ENCODE peak calls at places on chromosome 9, in six cellular contexts. One of them, this sample, is unnamed.

GRCh38 chr9:34457266-34458012 is 931 bp downstream of the FAM219A start:
- DNase-seq in NCI-H748 treated with DMSO at 0.1 percent for 48 hours: peak; percentile 50
- DNase-seq in activated effector memory CD4-positive, alpha-beta T cell treated with Interleukin-2 at 50 U/mL for 16 hours: no peak
- DNase-seq in GM06990: peak; percentile 9
- DNase-seq in NCI-H345: peak; percentile 46
- DNase-seq in adrenal gland: peak; percentile 81
- DNase-seq in this sample: no peak

GRCh38 chr9:108688051-108688450 is 167.7 kb downstream of the ACTL7B start:
- DNase-seq in NCI-H748 treated with DMSO at 0.1 percent for 48 hours: no peak
- DNase-seq in activated effector memory CD4-positive, alpha-beta T cell treated with Interleukin-2 at 50 U/mL for 16 hours: no peak
- DNase-seq in GM06990: no peak
- DNase-seq in NCI-H345: no peak
- DNase-seq in adrenal gland: no peak
- DNase-seq in this sample: no peak

GRCh38 chr9:98654247-98654646 is 54.5 kb downstream of the GABBR2 start:
- DNase-seq in NCI-H748 treated with DMSO at 0.1 percent for 48 hours: peak; percentile 49
- DNase-seq in activated effector memory CD4-positive, alpha-beta T cell treated with Interleukin-2 at 50 U/mL for 16 hours: no peak
- DNase-seq in GM06990: no peak
- DNase-seq in NCI-H345: peak; percentile 97
- DNase-seq in adrenal gland: no peak
- DNase-seq in this sample: no peak

GRCh38 chr9:137724114-137724445 is 105.3 kb downstream of the EHMT1 start:
- DNase-seq in NCI-H748 treated with DMSO at 0.1 percent for 48 hours: no peak
- DNase-seq in activated effector memory CD4-positive, alpha-beta T cell treated with Interleukin-2 at 50 U/mL for 16 hours: no peak
- DNase-seq in GM06990: no peak
- DNase-seq in NCI-H345: no peak
- DNase-seq in adrenal gland: no peak
- DNase-seq in this sample: no peak

GRCh38 chr9:107465467-107466451 is 23.8 kb downstream of the KLF4 start:
- DNase-seq in NCI-H748 treated with DMSO at 0.1 percent for 48 hours: no peak
- DNase-seq in activated effector memory CD4-positive, alpha-beta T cell treated with Interleukin-2 at 50 U/mL for 16 hours: no peak
- DNase-seq in GM06990: peak; percentile 41
- DNase-seq in NCI-H345: no peak
- DNase-seq in adrenal gland: peak; percentile 73
- DNase-seq in this sample: no peak

GRCh38 chr9:75200892-75201470 is 112.7 kb downstream of the OSTF1 start:
- DNase-seq in NCI-H748 treated with DMSO at 0.1 percent for 48 hours: peak; percentile 21
- DNase-seq in activated effector memory CD4-positive, alpha-beta T cell treated with Interleukin-2 at 50 U/mL for 16 hours: no peak
- DNase-seq in GM06990: no peak
- DNase-seq in NCI-H345: peak; percentile 40
- DNase-seq in adrenal gland: no peak
- DNase-seq in this sample: no peak

GRCh38 chr9:16612627-16613026 is 257.8 kb downstream of the BNC2 start:
- DNase-seq in NCI-H748 treated with DMSO at 0.1 percent for 48 hours: no peak
- DNase-seq in activated effector memory CD4-positive, alpha-beta T cell treated with Interleukin-2 at 50 U/mL for 16 hours: no peak
- DNase-seq in GM06990: no peak
- DNase-seq in NCI-H345: no peak
- DNase-seq in adrenal gland: no peak
- DNase-seq in this sample: no peak

GRCh38 chr9:34896112-34896511 is 62.0 kb upstream of the PHF24 start:
- DNase-seq in NCI-H748 treated with DMSO at 0.1 percent for 48 hours: no peak
- DNase-seq in activated effector memory CD4-positive, alpha-beta T cell treated with Interleukin-2 at 50 U/mL for 16 hours: no peak
- DNase-seq in GM06990: no peak
- DNase-seq in NCI-H345: no peak
- DNase-seq in adrenal gland: no peak
- DNase-seq in this sample: no peak

GRCh38 chr9:130627896-130628792 is 36.2 kb upstream of the PRDM12 start:
- DNase-seq in NCI-H748 treated with DMSO at 0.1 percent for 48 hours: no peak
- DNase-seq in activated effector memory CD4-positive, alpha-beta T cell treated with Interleukin-2 at 50 U/mL for 16 hours: no peak
- DNase-seq in GM06990: no peak
- DNase-seq in NCI-H345: no peak
- DNase-seq in adrenal gland: no peak
- DNase-seq in this sample: no peak

GRCh38 chr9:120439147-120439546 is 140.8 kb downstream of the CDK5RAP2 start:
- DNase-seq in NCI-H748 treated with DMSO at 0.1 percent for 48 hours: peak; percentile 19
- DNase-seq in activated effector memory CD4-positive, alpha-beta T cell treated with Interleukin-2 at 50 U/mL for 16 hours: no peak
- DNase-seq in GM06990: peak; percentile 5
- DNase-seq in NCI-H345: peak; percentile 7
- DNase-seq in adrenal gland: no peak
- DNase-seq in this sample: no peak

GRCh38 chr9:68825755-68826500 is 120.9 kb downstream of the PIP5K1B start:
- DNase-seq in NCI-H748 treated with DMSO at 0.1 percent for 48 hours: peak; percentile 90
- DNase-seq in activated effector memory CD4-positive, alpha-beta T cell treated with Interleukin-2 at 50 U/mL for 16 hours: no peak
- DNase-seq in GM06990: no peak
- DNase-seq in NCI-H345: no peak
- DNase-seq in adrenal gland: no peak
- DNase-seq in this sample: no peak

GRCh38 chr9:128321879-128322341 is 337 bp downstream of the TRUB2 start:
- DNase-seq in NCI-H748 treated with DMSO at 0.1 percent for 48 hours: no peak
- DNase-seq in activated effector memory CD4-positive, alpha-beta T cell treated with Interleukin-2 at 50 U/mL for 16 hours: no peak
- DNase-seq in GM06990: no peak
- DNase-seq in NCI-H345: peak; percentile 61
- DNase-seq in adrenal gland: no peak
- DNase-seq in this sample: no peak

GRCh38 chr9:107999011-107999410 is 509.4 kb upstream of the KLF4 start:
- DNase-seq in NCI-H748 treated with DMSO at 0.1 percent for 48 hours: no peak
- DNase-seq in activated effector memory CD4-positive, alpha-beta T cell treated with Interleukin-2 at 50 U/mL for 16 hours: no peak
- DNase-seq in GM06990: no peak
- DNase-seq in NCI-H345: peak; percentile 7
- DNase-seq in adrenal gland: no peak
- DNase-seq in this sample: no peak

GRCh38 chr9:126148994-126149393 is 177.6 kb upstream of the MVB12B start:
- DNase-seq in NCI-H748 treated with DMSO at 0.1 percent for 48 hours: no peak
- DNase-seq in activated effector memory CD4-positive, alpha-beta T cell treated with Interleukin-2 at 50 U/mL for 16 hours: no peak
- DNase-seq in GM06990: no peak
- DNase-seq in NCI-H345: no peak
- DNase-seq in adrenal gland: no peak
- DNase-seq in this sample: no peak

GRCh38 chr9:124527781-124528180 is 20.6 kb upstream of the NR5A1 start:
- DNase-seq in NCI-H748 treated with DMSO at 0.1 percent for 48 hours: no peak
- DNase-seq in activated effector memory CD4-positive, alpha-beta T cell treated with Interleukin-2 at 50 U/mL for 16 hours: no peak
- DNase-seq in GM06990: no peak
- DNase-seq in NCI-H345: no peak
- DNase-seq in adrenal gland: peak; percentile 61
- DNase-seq in this sample: no peak

GRCh38 chr9:69391946-69392345 is 66.9 kb downstream of the ENTREP1 start:
- DNase-seq in NCI-H748 treated with DMSO at 0.1 percent for 48 hours: no peak
- DNase-seq in activated effector memory CD4-positive, alpha-beta T cell treated with Interleukin-2 at 50 U/mL for 16 hours: no peak
- DNase-seq in GM06990: no peak
- DNase-seq in NCI-H345: no peak
- DNase-seq in adrenal gland: peak; percentile 38
- DNase-seq in this sample: no peak

GRCh38 chr9:129125478-129125877 is 14.3 kb downstream of the PTPA start:
- DNase-seq in NCI-H748 treated with DMSO at 0.1 percent for 48 hours: no peak
- DNase-seq in activated effector memory CD4-positive, alpha-beta T cell treated with Interleukin-2 at 50 U/mL for 16 hours: no peak
- DNase-seq in GM06990: peak; percentile 32
- DNase-seq in NCI-H345: no peak
- DNase-seq in adrenal gland: no peak
- DNase-seq in this sample: no peak

GRCh38 chr9:37026085-37026935 is 7.8 kb downstream of the PAX5 start:
- DNase-seq in NCI-H748 treated with DMSO at 0.1 percent for 48 hours: peak; percentile 6
- DNase-seq in activated effector memory CD4-positive, alpha-beta T cell treated with Interleukin-2 at 50 U/mL for 16 hours: no peak
- DNase-seq in GM06990: no peak
- DNase-seq in NCI-H345: peak; percentile 38
- DNase-seq in adrenal gland: no peak
- DNase-seq in this sample: no peak

GRCh38 chr9:98329904-98330303 is 74.5 kb upstream of the TBC1D2 start:
- DNase-seq in NCI-H748 treated with DMSO at 0.1 percent for 48 hours: no peak
- DNase-seq in activated effector memory CD4-positive, alpha-beta T cell treated with Interleukin-2 at 50 U/mL for 16 hours: no peak
- DNase-seq in GM06990: no peak
- DNase-seq in NCI-H345: no peak
- DNase-seq in adrenal gland: no peak
- DNase-seq in this sample: no peak

GRCh38 chr9:137174722-137175293 is 3.0 kb upstream of the TMEM210 start:
- DNase-seq in NCI-H748 treated with DMSO at 0.1 percent for 48 hours: no peak
- DNase-seq in activated effector memory CD4-positive, alpha-beta T cell treated with Interleukin-2 at 50 U/mL for 16 hours: no peak
- DNase-seq in GM06990: no peak
- DNase-seq in NCI-H345: no peak
- DNase-seq in adrenal gland: no peak
- DNase-seq in this sample: no peak

GRCh38 chr9:86098793-86099694 is at the start of gene GOLM1:
- DNase-seq in NCI-H748 treated with DMSO at 0.1 percent for 48 hours: peak; percentile 48
- DNase-seq in activated effector memory CD4-positive, alpha-beta T cell treated with Interleukin-2 at 50 U/mL for 16 hours: no peak
- DNase-seq in GM06990: peak; percentile 77
- DNase-seq in NCI-H345: peak; percentile 54
- DNase-seq in adrenal gland: peak; percentile 52
- DNase-seq in this sample: no peak

GRCh38 chr9:134377143-134377484 is 50.9 kb downstream of the RXRA start:
- DNase-seq in NCI-H748 treated with DMSO at 0.1 percent for 48 hours: no peak
- DNase-seq in activated effector memory CD4-positive, alpha-beta T cell treated with Interleukin-2 at 50 U/mL for 16 hours: no peak
- DNase-seq in GM06990: no peak
- DNase-seq in NCI-H345: no peak
- DNase-seq in adrenal gland: no peak
- DNase-seq in this sample: no peak

GRCh38 chr9:129597355-129598088 is 23.4 kb downstream of the C9orf50 start:
- DNase-seq in NCI-H748 treated with DMSO at 0.1 percent for 48 hours: no peak
- DNase-seq in activated effector memory CD4-positive, alpha-beta T cell treated with Interleukin-2 at 50 U/mL for 16 hours: peak; percentile 27
- DNase-seq in GM06990: peak; percentile 75
- DNase-seq in NCI-H345: no peak
- DNase-seq in adrenal gland: peak; percentile 84
- DNase-seq in this sample: no peak